ENCODE peak calls at places on chromosome 6, in seven cellular contexts. One of them, this sample, is unnamed.

GRCh38 chr6:2630362-2630761 is 120.4 kb downstream of the MYLK4 start:
- DNase-seq in heart right ventricle: no peak
- DNase-seq in T-helper 1 cell: no peak
- DNase-seq in type B pancreatic cell: no peak
- DNase-seq in CD8-positive, alpha-beta T cell: no peak
- DNase-seq in retina: no peak
- DNase-seq in naive thymus-derived CD8-positive, alpha-beta T cell: no peak
- DNase-seq in this sample: no peak

GRCh38 chr6:21256197-21256596 is 337.4 kb upstream of the SOX4 start:
- DNase-seq in heart right ventricle: no peak
- DNase-seq in retina: no peak
- DNase-seq in type B pancreatic cell: no peak
- DNase-seq in T-helper 1 cell: no peak
- DNase-seq in naive thymus-derived CD8-positive, alpha-beta T cell: no peak
- DNase-seq in CD8-positive, alpha-beta T cell: no peak
- DNase-seq in this sample: no peak

GRCh38 chr6:143559101-143559500 is 47.6 kb upstream of the FUCA2 start:
- DNase-seq in heart right ventricle: no peak
- DNase-seq in retina: no peak
- DNase-seq in T-helper 1 cell: no peak
- DNase-seq in CD8-positive, alpha-beta T cell: no peak
- DNase-seq in type B pancreatic cell: no peak
- DNase-seq in naive thymus-derived CD8-positive, alpha-beta T cell: no peak
- DNase-seq in this sample: no peak

GRCh38 chr6:137039010-137039409 is 5.8 kb downstream of the IL20RA start:
- DNase-seq in CD8-positive, alpha-beta T cell: no peak
- DNase-seq in type B pancreatic cell: no peak
- DNase-seq in T-helper 1 cell: no peak
- DNase-seq in naive thymus-derived CD8-positive, alpha-beta T cell: no peak
- DNase-seq in heart right ventricle: no peak
- DNase-seq in retina: no peak
- DNase-seq in this sample: no peak

GRCh38 chr6:108560463-108561308 is at the start of gene FOXO3:
- DNase-seq in T-helper 1 cell: peak; percentile 74
- DNase-seq in naive thymus-derived CD8-positive, alpha-beta T cell: peak; percentile 55
- DNase-seq in CD8-positive, alpha-beta T cell: peak; percentile 46
- DNase-seq in type B pancreatic cell: peak; percentile 91
- DNase-seq in heart right ventricle: peak; percentile 93
- DNase-seq in retina: peak; percentile 90
- DNase-seq in this sample: peak; percentile 98

GRCh38 chr6:153016846-153017245 is 14.3 kb upstream of the MTRF1L start:
- DNase-seq in heart right ventricle: no peak
- DNase-seq in retina: no peak
- DNase-seq in naive thymus-derived CD8-positive, alpha-beta T cell: no peak
- DNase-seq in CD8-positive, alpha-beta T cell: no peak
- DNase-seq in type B pancreatic cell: no peak
- DNase-seq in T-helper 1 cell: no peak
- DNase-seq in this sample: no peak

GRCh38 chr6:97282238-97282725 is 734 bp downstream of the MMS22L start:
- DNase-seq in retina: no peak
- DNase-seq in type B pancreatic cell: no peak
- DNase-seq in CD8-positive, alpha-beta T cell: no peak
- DNase-seq in T-helper 1 cell: no peak
- DNase-seq in naive thymus-derived CD8-positive, alpha-beta T cell: no peak
- DNase-seq in heart right ventricle: no peak
- DNase-seq in this sample: no peak

GRCh38 chr6:43779864-43780260 is 9.9 kb downstream of the VEGFA start:
- DNase-seq in CD8-positive, alpha-beta T cell: no peak
- DNase-seq in type B pancreatic cell: no peak
- DNase-seq in retina: no peak
- DNase-seq in T-helper 1 cell: no peak
- DNase-seq in heart right ventricle: no peak
- DNase-seq in naive thymus-derived CD8-positive, alpha-beta T cell: no peak
- DNase-seq in this sample: no peak

GRCh38 chr6:56036911-56037310 is 161.5 kb upstream of the BMP5 start:
- DNase-seq in type B pancreatic cell: no peak
- DNase-seq in heart right ventricle: no peak
- DNase-seq in CD8-positive, alpha-beta T cell: no peak
- DNase-seq in T-helper 1 cell: no peak
- DNase-seq in naive thymus-derived CD8-positive, alpha-beta T cell: no peak
- DNase-seq in retina: no peak
- DNase-seq in this sample: no peak

GRCh38 chr6:74222768-74223321 is 526.8 kb downstream of the CD109 start:
- DNase-seq in CD8-positive, alpha-beta T cell: no peak
- DNase-seq in heart right ventricle: no peak
- DNase-seq in naive thymus-derived CD8-positive, alpha-beta T cell: no peak
- DNase-seq in T-helper 1 cell: no peak
- DNase-seq in type B pancreatic cell: no peak
- DNase-seq in retina: no peak
- DNase-seq in this sample: no peak